ENCODE peak calls at places on chromosomes 7 and 10, in six cellular contexts. E is cardiac muscle cell; O is activated CD8-positive, alpha-beta memory T cell treated with anti-CD3 and anti-CD28 coated beads, Interleukin-2, amount 50 U/mL, for 48 hours; M is AG09319; F is stimulated activated CD8-positive, alpha-beta memory T cell treated with anti-CD3 and anti-CD28 coated beads, Interleukin-4, amount 100 ng/mL, for 24 hours; X is anterior cingulate cortex. Z is an unnamed sample.

GRCh38 chr7:55366461-55367138 is 1.5 kb downstream of the LANCL2 start:
- DNase-seq in X (no peak), M (no peak), F (no peak), O (peak), E (peak), Z (peak)

GRCh38 chr10:6044651-6045599 is 17.2 kb downstream of the IL2RA start:
- DNase-seq in X (no peak), F (no peak), E (no peak), M (no peak), O (peak), Z (no peak)

GRCh38 chr7:33673029-33673700 is 232.2 kb upstream of the BMPER start:
- DNase-seq in O (no peak), F (no peak), M (no peak), E (no peak), X (no peak), Z (no peak)

GRCh38 chr7:55474944-55475911 is 97.1 kb downstream of the VOPP1 start:
- DNase-seq in O (no peak), E (no peak), X (no peak), M (no peak), F (no peak), Z (no peak)

GRCh38 chr7:69939317-69939716 is 341.0 kb downstream of the AUTS2 start:
- DNase-seq in F (no peak), E (no peak), X (no peak), M (no peak), O (no peak), Z (no peak)

GRCh38 chr10:14409247-14409646 is 78.5 kb upstream of the FRMD4A start:
- DNase-seq in X (no peak), E (no peak), O (peak), M (no peak), F (no peak), Z (peak)

GRCh38 chr7:22219036-22219435 is 137.9 kb downstream of the RAPGEF5 start:
- DNase-seq in O (no peak), F (no peak), M (no peak), X (no peak), E (peak), Z (no peak)

GRCh38 chr7:44796034-44796503 is 412 bp upstream of the PPIA start:
- DNase-seq in E (peak), O (no peak), M (peak), X (no peak), F (no peak), Z (peak)

GRCh38 chr7:104653870-104654401 is 325.5 kb downstream of the LHFPL3 start:
- DNase-seq in O (no peak), M (no peak), F (no peak), X (no peak), E (no peak), Z (no peak)

GRCh38 chr10:119370046-119370770 is 162.8 kb downstream of the GRK5 start:
- DNase-seq in F (no peak), O (no peak), X (no peak), M (peak), E (peak), Z (no peak)

GRCh38 chr7:44264221-44264956 is 61.0 kb downstream of the CAMK2B start:
- DNase-seq in F (no peak), X (no peak), M (no peak), O (no peak), E (no peak), Z (no peak)

GRCh38 chr7:95066736-95067530 is 159.5 kb downstream of the PPP1R9A start:
- DNase-seq in O (no peak), F (no peak), X (no peak), E (peak), M (no peak), Z (no peak)

GRCh38 chr10:29746080-29746797 is 111.5 kb upstream of the SVIL start:
- DNase-seq in E (peak), M (no peak), O (no peak), X (no peak), F (no peak), Z (no peak)

GRCh38 chr10:86229378-86229777 is 137.2 kb downstream of the GRID1 start:
- DNase-seq in M (no peak), O (no peak), X (no peak), F (no peak), E (no peak), Z (no peak)

GRCh38 chr7:142584765-142585164 is 164.5 kb upstream of the PRSS1 start:
- DNase-seq in E (peak), M (no peak), F (no peak), O (no peak), X (no peak), Z (no peak)

GRCh38 chr10:24603333-24603732 is 120.4 kb downstream of the ARHGAP21 start:
- DNase-seq in E (peak), F (no peak), X (no peak), O (no peak), M (no peak), Z (no peak)

GRCh38 chr7:83105948-83106347 is 56.7 kb downstream of the PCLO start:
- DNase-seq in F (no peak), X (no peak), M (no peak), E (no peak), O (no peak), Z (no peak)

GRCh38 chr10:43390333-43390732 is 18.7 kb downstream of the HNRNPF start:
- DNase-seq in X (no peak), M (no peak), E (no peak), F (no peak), O (no peak), Z (no peak)

GRCh38 chr7:150788474-150789269 is 11.5 kb downstream of the TMEM176B start:
- DNase-seq in E (peak), X (no peak), O (no peak), F (no peak), M (no peak), Z (no peak)

GRCh38 chr10:97718659-97719142 is 5.2 kb downstream of the MARVELD1 start:
- DNase-seq in E (peak), M (no peak), F (no peak), O (no peak), X (no peak), Z (no peak)